ENCODE peak calls at places on chromosomes 4 and X, in six cellular contexts. One of them, this sample, is unnamed.

GRCh38 chr4:10005632-10006031 is 15.7 kb downstream of the SLC2A9 start:
- DNase-seq in GM13976: no peak
- DNase-seq in GM20000: no peak
- DNase-seq in AG09319: no peak
- DNase-seq in fibroblast of the aortic adventitia: no peak
- DNase-seq in glutamatergic neuron: no peak
- DNase-seq in this sample: no peak

GRCh38 chrX:78945186-78945912 is at the start of gene P2RY10:
- DNase-seq in GM13976: peak; percentile 28
- DNase-seq in fibroblast of the aortic adventitia: no peak
- DNase-seq in AG09319: no peak
- DNase-seq in GM20000: peak; percentile 18
- DNase-seq in glutamatergic neuron: no peak
- DNase-seq in this sample: no peak

GRCh38 chr4:61540944-61541343 is 340.8 kb downstream of the ADGRL3 start:
- DNase-seq in glutamatergic neuron: no peak
- DNase-seq in fibroblast of the aortic adventitia: no peak
- DNase-seq in GM20000: no peak
- DNase-seq in GM13976: no peak
- DNase-seq in AG09319: no peak
- DNase-seq in this sample: no peak

GRCh38 chrX:105173071-105173470 is 47.4 kb downstream of the TEX13A start:
- DNase-seq in GM13976: no peak
- DNase-seq in GM20000: no peak
- DNase-seq in glutamatergic neuron: no peak
- DNase-seq in fibroblast of the aortic adventitia: no peak
- DNase-seq in AG09319: no peak
- DNase-seq in this sample: no peak

GRCh38 chr4:177640864-177641263 is 198.6 kb upstream of the AGA start:
- DNase-seq in glutamatergic neuron: no peak
- DNase-seq in GM20000: no peak
- DNase-seq in GM13976: no peak
- DNase-seq in AG09319: no peak
- DNase-seq in fibroblast of the aortic adventitia: no peak
- DNase-seq in this sample: no peak

GRCh38 chrX:1020634-1021166 is 191.7 kb downstream of the CRLF2 start:
- DNase-seq in fibroblast of the aortic adventitia: no peak
- DNase-seq in GM20000: no peak
- DNase-seq in AG09319: no peak
- DNase-seq in glutamatergic neuron: no peak
- DNase-seq in GM13976: no peak
- DNase-seq in this sample: no peak

GRCh38 chr4:95049838-95050237 is 292.1 kb downstream of the BMPR1B start:
- DNase-seq in AG09319: no peak
- DNase-seq in glutamatergic neuron: no peak
- DNase-seq in fibroblast of the aortic adventitia: peak; percentile 64
- DNase-seq in GM13976: no peak
- DNase-seq in GM20000: no peak
- DNase-seq in this sample: no peak

GRCh38 chr4:54784188-54784671 is 126.5 kb downstream of the KIT start:
- DNase-seq in GM20000: no peak
- DNase-seq in glutamatergic neuron: peak; percentile 50
- DNase-seq in fibroblast of the aortic adventitia: peak; percentile 92
- DNase-seq in AG09319: peak; percentile 60
- DNase-seq in GM13976: no peak
- DNase-seq in this sample: peak; percentile 97

GRCh38 chr4:71113294-71113693 is 119.8 kb downstream of the DCK start:
- DNase-seq in glutamatergic neuron: no peak
- DNase-seq in GM13976: no peak
- DNase-seq in fibroblast of the aortic adventitia: no peak
- DNase-seq in GM20000: no peak
- DNase-seq in AG09319: no peak
- DNase-seq in this sample: no peak

DNA sequence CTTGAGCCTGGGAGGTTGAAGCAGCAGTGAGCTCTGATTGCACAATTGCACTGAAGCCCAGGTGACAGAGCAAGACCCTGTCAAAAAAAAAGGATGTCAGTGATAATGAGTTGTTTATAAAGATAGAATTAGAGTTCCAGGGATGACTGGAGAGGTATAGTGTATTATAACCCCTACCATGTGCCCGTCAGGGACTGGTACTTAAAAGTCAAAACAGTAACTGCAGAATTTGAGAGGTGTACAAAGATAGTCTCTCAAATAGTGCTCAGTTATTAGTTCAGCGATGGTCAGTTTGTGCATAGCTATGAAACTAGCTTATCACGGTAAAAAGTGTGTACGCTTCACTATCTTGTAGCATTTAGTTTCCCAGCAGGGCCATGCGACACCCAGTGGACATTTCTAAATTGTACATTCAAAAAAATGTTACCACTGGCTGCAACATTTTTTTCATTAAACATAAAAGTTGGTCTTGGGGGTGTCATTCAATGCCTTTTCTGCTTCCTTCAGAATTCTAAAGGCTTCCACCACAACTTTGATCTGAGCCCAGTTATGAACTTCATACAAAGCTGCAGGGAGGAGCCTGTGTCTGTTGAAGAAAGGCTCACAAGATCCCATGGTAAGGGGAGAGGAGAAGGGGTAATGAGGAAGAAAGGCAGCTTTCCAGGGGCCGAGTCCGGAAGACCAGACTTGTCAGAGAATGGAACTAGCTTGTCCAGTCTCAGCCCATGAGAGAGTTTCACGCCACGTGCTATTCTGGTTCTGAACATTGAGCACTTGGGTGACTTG is 9.2 kb upstream of the GYG2 start:
- DNase-seq in glutamatergic neuron: no peak
- DNase-seq in GM13976: peak; percentile 51
- DNase-seq in fibroblast of the aortic adventitia: peak; percentile 71
- DNase-seq in AG09319: no peak
- DNase-seq in GM20000: no peak
- DNase-seq in this sample: no peak
- TF ChIP-seq CTCF in glutamatergic neuron: no peak
- TF ChIP-seq CTCF in GM13976: peak; percentile 16
- TF ChIP-seq CTCF in fibroblast of the aortic adventitia: peak; percentile 66
- TF ChIP-seq CTCF in AG09319: peak; percentile 50
- TF ChIP-seq CTCF in GM20000: no peak
- TF ChIP-seq CTCF in this sample: peak; percentile 34

GRCh38 chr4:99615210-99615834 is 40.7 kb downstream of the MTTP start:
- DNase-seq in GM13976: no peak
- DNase-seq in fibroblast of the aortic adventitia: no peak
- DNase-seq in AG09319: no peak
- DNase-seq in glutamatergic neuron: no peak
- DNase-seq in GM20000: no peak
- DNase-seq in this sample: no peak
- TF ChIP-seq CTCF in GM13976: peak; percentile 5
- TF ChIP-seq CTCF in fibroblast of the aortic adventitia: no peak
- TF ChIP-seq CTCF in AG09319: no peak
- TF ChIP-seq CTCF in glutamatergic neuron: no peak
- TF ChIP-seq CTCF in GM20000: no peak
- TF ChIP-seq CTCF in this sample: no peak

DNA sequence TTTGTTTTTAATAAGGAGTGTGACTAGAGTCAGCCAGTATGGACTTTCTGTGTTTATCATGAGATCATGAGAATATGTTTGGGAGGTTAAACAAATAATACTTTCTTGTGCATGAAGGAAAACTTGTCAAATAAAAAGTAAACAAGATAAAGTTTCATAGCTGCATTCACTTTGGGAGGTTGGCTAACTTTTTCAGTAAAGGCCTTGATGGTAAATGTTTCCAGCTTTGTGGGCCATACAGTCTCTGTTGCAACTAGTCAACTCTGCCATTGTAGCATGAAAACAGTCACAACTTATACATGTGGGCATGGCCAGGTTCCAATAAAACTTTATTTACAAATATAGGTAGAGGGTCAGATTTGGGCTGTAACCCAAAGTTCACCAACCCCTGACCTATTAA is 150.4 kb downstream of the MID1 start:
- DNase-seq in AG09319: no peak
- DNase-seq in glutamatergic neuron: no peak
- DNase-seq in GM13976: no peak
- DNase-seq in fibroblast of the aortic adventitia: no peak
- DNase-seq in GM20000: no peak
- DNase-seq in this sample: no peak
- TF ChIP-seq CTCF in AG09319: no peak
- TF ChIP-seq CTCF in glutamatergic neuron: no peak
- TF ChIP-seq CTCF in GM13976: no peak
- TF ChIP-seq CTCF in fibroblast of the aortic adventitia: no peak
- TF ChIP-seq CTCF in GM20000: no peak
- TF ChIP-seq CTCF in this sample: no peak

DNA sequence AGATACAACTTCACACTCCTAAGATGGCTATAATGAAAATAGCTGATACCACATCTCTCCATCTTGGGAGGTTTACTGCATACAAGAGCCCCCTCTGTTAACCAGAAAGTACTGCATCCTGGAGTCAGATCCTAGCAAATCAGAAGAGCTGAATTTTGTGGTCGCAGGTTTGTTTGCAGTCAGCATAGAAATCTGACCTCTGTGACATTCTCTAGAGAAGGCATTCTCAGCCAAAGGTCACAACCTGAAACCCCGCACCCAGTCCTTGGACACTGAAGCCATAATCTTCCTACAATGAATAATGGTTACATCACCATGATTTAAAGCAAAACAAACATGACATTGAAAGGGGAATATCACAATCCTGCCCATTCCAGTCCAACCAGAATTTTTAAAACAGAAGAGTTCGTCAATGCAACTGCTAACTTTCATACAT is 17.7 kb downstream of the HS6ST2 start:
- DNase-seq in GM20000: no peak
- DNase-seq in fibroblast of the aortic adventitia: no peak
- DNase-seq in AG09319: no peak
- DNase-seq in glutamatergic neuron: no peak
- DNase-seq in GM13976: no peak
- DNase-seq in this sample: no peak
- TF ChIP-seq CTCF in GM20000: no peak
- TF ChIP-seq CTCF in fibroblast of the aortic adventitia: no peak
- TF ChIP-seq CTCF in AG09319: no peak
- TF ChIP-seq CTCF in glutamatergic neuron: no peak
- TF ChIP-seq CTCF in GM13976: no peak
- TF ChIP-seq CTCF in this sample: no peak

GRCh38 chr4:22897520-22898108 is 204.9 kb downstream of the GBA3 start:
- DNase-seq in glutamatergic neuron: peak; percentile 32
- DNase-seq in AG09319: peak; percentile 0
- DNase-seq in fibroblast of the aortic adventitia: peak; percentile 25
- DNase-seq in GM13976: peak; percentile 30
- DNase-seq in GM20000: peak; percentile 31
- DNase-seq in this sample: no peak
- TF ChIP-seq CTCF in glutamatergic neuron: peak; percentile 94
- TF ChIP-seq CTCF in AG09319: peak; percentile 73
- TF ChIP-seq CTCF in fibroblast of the aortic adventitia: peak; percentile 69
- TF ChIP-seq CTCF in GM13976: peak; percentile 48
- TF ChIP-seq CTCF in GM20000: peak; percentile 58
- TF ChIP-seq CTCF in this sample: peak; percentile 69

GRCh38 chr4:2882341-2882740 is 38.7 kb downstream of the ADD1 start:
- DNase-seq in GM20000: no peak
- DNase-seq in glutamatergic neuron: no peak
- DNase-seq in GM13976: no peak
- DNase-seq in fibroblast of the aortic adventitia: no peak
- DNase-seq in AG09319: no peak
- DNase-seq in this sample: no peak
- TF ChIP-seq CTCF in GM20000: no peak
- TF ChIP-seq CTCF in glutamatergic neuron: no peak
- TF ChIP-seq CTCF in GM13976: no peak
- TF ChIP-seq CTCF in fibroblast of the aortic adventitia: no peak
- TF ChIP-seq CTCF in AG09319: no peak
- TF ChIP-seq CTCF in this sample: no peak

DNA sequence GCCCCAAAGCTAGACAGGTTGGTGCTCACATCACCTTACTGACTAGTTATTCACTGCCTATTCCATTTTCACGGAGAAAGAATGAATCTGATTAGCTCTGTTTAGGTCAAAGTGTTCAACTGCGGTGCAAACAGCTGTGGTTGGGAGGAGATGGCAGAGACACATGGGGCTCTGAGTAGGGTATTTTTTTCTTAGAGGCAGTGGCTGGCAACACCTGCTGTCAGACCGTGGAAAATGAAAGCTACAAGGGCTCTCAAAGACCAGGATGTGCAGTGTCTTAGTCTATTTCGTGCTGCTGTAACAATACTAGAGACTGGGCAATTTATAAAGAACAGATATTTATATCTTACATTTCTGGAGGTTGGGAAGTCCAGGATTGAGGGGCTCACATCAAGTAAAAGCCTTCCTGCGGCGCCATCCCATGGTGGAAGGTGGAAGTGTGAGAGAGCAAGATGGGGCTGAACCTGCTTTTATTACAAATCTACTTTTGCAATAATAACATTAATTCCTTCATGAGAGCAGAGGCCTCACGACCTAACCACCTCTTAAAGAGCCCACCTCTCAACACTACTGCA is 10.6 kb downstream of the NYX start:
- DNase-seq in GM13976: no peak
- DNase-seq in AG09319: no peak
- DNase-seq in glutamatergic neuron: no peak
- DNase-seq in fibroblast of the aortic adventitia: no peak
- DNase-seq in GM20000: peak; percentile 26
- DNase-seq in this sample: no peak
- TF ChIP-seq CTCF in GM13976: no peak
- TF ChIP-seq CTCF in AG09319: peak; percentile 6
- TF ChIP-seq CTCF in glutamatergic neuron: no peak
- TF ChIP-seq CTCF in fibroblast of the aortic adventitia: no peak
- TF ChIP-seq CTCF in GM20000: no peak
- TF ChIP-seq CTCF in this sample: no peak

DNA sequence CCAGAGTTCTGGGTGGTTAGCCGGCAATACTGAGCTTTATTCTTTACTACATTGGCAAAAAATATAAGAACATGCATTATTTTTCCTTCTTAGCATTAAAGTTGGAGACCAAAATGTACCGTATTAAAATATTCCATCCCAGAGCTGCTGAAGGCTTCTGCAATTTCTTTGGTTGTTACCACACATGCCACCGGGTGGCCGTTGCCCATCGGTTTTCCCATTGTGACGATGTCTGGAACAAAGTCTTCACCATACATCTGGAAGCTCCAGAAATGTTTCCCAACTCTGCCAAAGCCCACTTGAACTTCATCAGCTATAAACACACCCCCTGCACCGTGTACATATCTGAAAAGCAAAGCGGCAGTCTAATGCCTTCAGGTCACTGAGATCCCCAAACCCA is 13.7 kb downstream of the ETNPPL start:
- DNase-seq in fibroblast of the aortic adventitia: no peak
- DNase-seq in AG09319: no peak
- DNase-seq in GM13976: no peak
- DNase-seq in glutamatergic neuron: no peak
- DNase-seq in GM20000: no peak
- DNase-seq in this sample: no peak
- TF ChIP-seq CTCF in fibroblast of the aortic adventitia: no peak
- TF ChIP-seq CTCF in AG09319: peak; percentile 2
- TF ChIP-seq CTCF in GM13976: no peak
- TF ChIP-seq CTCF in glutamatergic neuron: peak; percentile 30
- TF ChIP-seq CTCF in GM20000: no peak
- TF ChIP-seq CTCF in this sample: no peak

This sample was measured in esophagus muscularis mucosa.